ENCODE peak calls at places on chromosomes 1 and 21, in four cellular contexts. P is activated T-cell treated with anti-CD3 and anti-CD28 coated beads for 24 hours, X is SW480, C is T-helper 9 cell. D is an unnamed sample.

GRCh38 chr1:44628962-44629756 is 45.1 kb downstream of the TMEM53 start:
- DNase-seq in C (no peak), X (no peak), P (no peak), D (no peak)

GRCh38 chr1:63877816-63878215 is 104.0 kb downstream of the ROR1 start:
- DNase-seq in X (peak; percentile 65), C (no peak), P (no peak), D (no peak)

GRCh38 chr1:58249729-58250586 is 296.6 kb downstream of the OMA1 start:
- DNase-seq in X (no peak), P (no peak), C (no peak), D (no peak)

GRCh38 chr1:198186916-198187580 is 30.2 kb downstream of the NEK7 start:
- DNase-seq in P (no peak), X (no peak), C (no peak), D (no peak)

GRCh38 chr1:158496379-158496778 is 24.4 kb downstream of the OR10R2 start:
- DNase-seq in X (peak; percentile 8), C (no peak), P (no peak), D (no peak)

GRCh38 chr1:210568631-210569030 is 239.9 kb downstream of the HHAT start:
- DNase-seq in P (no peak), C (no peak), X (no peak), D (no peak)

GRCh38 chr1:29889776-29890175 is 653.5 kb downstream of the PTPRU start:
- DNase-seq in C (no peak), X (no peak), P (no peak), D (no peak)

GRCh38 chr1:44826375-44827196 is 16.5 kb downstream of the PTCH2 start:
- DNase-seq in C (no peak), P (no peak), X (no peak), D (no peak)

GRCh38 chr1:201252833-201253810 is 30.2 kb upstream of the PKP1 start:
- DNase-seq in X (no peak), P (no peak), C (no peak), D (peak; percentile 4)

GRCh38 chr1:224509881-224510280 is 75.3 kb upstream of the WDR26 start:
- DNase-seq in P (no peak), X (no peak), C (no peak), D (no peak)

GRCh38 chr1:21318714-21319159 is 28.5 kb upstream of the ECE1 start:
- DNase-seq in X (no peak), C (no peak), P (no peak), D (no peak)

GRCh38 chr1:220976390-220976789 is 97.1 kb downstream of the HLX start:
- DNase-seq in C (no peak), X (no peak), P (no peak), D (no peak)

GRCh38 chr1:214584805-214585766 is 17.9 kb upstream of the CENPF start:
- DNase-seq in C (no peak), P (no peak), X (peak; percentile 83), D (no peak)

GRCh38 chr1:183209533-183210158 is 23.6 kb downstream of the LAMC2 start:
- DNase-seq in X (peak; percentile 61), P (no peak), C (no peak), D (no peak)

GRCh38 chr1:33826711-33827110 is 37.2 kb upstream of the HMGB4 start:
- DNase-seq in C (no peak), P (no peak), X (no peak), D (no peak)

GRCh38 chr1:8800416-8800815 is 17.0 kb downstream of the RERE start:
- DNase-seq in P (no peak), X (no peak), C (no peak), D (no peak)

GRCh38 chr1:8083739-8084484 is 57.8 kb upstream of the ERRFI1 start:
- DNase-seq in X (no peak), C (no peak), P (no peak), D (no peak)

GRCh38 chr1:13628218-13628617 is 44.6 kb downstream of the PDPN start:
- DNase-seq in P (no peak), C (no peak), X (no peak), D (no peak)

GRCh38 chr21:17105972-17106371 is 406.9 kb upstream of the CXADR start:
- DNase-seq in C (no peak), P (no peak), X (no peak), D (no peak)

GRCh38 chr1:54324031-54324654 is 82.1 kb downstream of the SSBP3 start:
- DNase-seq in X (no peak), C (no peak), P (no peak), D (no peak)

GRCh38 chr1:153922076-153922837 is 515 bp downstream of the GATAD2B start:
- DNase-seq in X (peak; percentile 76), P (peak; percentile 56), C (peak; percentile 44), D (no peak)

GRCh38 chr1:160626560-160627342 is 20.1 kb downstream of the SLAMF1 start:
- DNase-seq in C (no peak), X (no peak), P (no peak), D (peak; percentile 10)

GRCh38 chr1:213987422-213987875 is 324 bp upstream of the PROX1 start:
- DNase-seq in X (no peak), C (no peak), P (no peak), D (no peak)

GRCh38 chr1:84540759-84541158 is 33.5 kb downstream of the CTBS start:
- DNase-seq in P (no peak), X (no peak), C (no peak), D (no peak)

GRCh38 chr1:166083887-166084286 is 82.9 kb downstream of the FAM78B start:
- DNase-seq in X (no peak), P (no peak), C (no peak), D (no peak)

GRCh38 chr1:174262747-174263241 is 103.5 kb downstream of the RABGAP1L start:
- DNase-seq in P (no peak), C (no peak), X (peak; percentile 63), D (no peak)

GRCh38 chr1:207316141-207316540 is 5.3 kb upstream of the CD55 start:
- DNase-seq in X (no peak), P (no peak), C (no peak), D (no peak)

GRCh38 chr1:198922638-198923430 is 284.0 kb downstream of the PTPRC start:
- DNase-seq in P (no peak), X (no peak), C (no peak), D (no peak)

GRCh38 chr1:202170726-202171125 is 10.3 kb upstream of the PTPN7 start:
- DNase-seq in C (no peak), P (no peak), X (no peak), D (no peak)

GRCh38 chr1:150017206-150017750 is 6.8 kb upstream of the OTUD7B start:
- DNase-seq in C (no peak), P (no peak), X (no peak), D (no peak)

GRCh38 chr1:77579547-77579946 is 102.9 kb downstream of the ZZZ3 start:
- DNase-seq in P (no peak), X (no peak), C (no peak), D (no peak)

GRCh38 chr1:160359559-160360226 is 7.2 kb upstream of the NHLH1 start:
- DNase-seq in P (no peak), X (no peak), C (no peak), D (no peak)

GRCh38 chr1:109846148-109846547 is 64.5 kb upstream of the CSF1 start:
- DNase-seq in X (no peak), C (no peak), P (no peak), D (no peak)

GRCh38 chr1:19504796-19505693 is 19.7 kb upstream of the CAPZB start:
- DNase-seq in X (no peak), C (no peak), P (no peak), D (no peak)

GRCh38 chr1:80441664-80442063 is 1359.1 kb upstream of the ADGRL2 start:
- DNase-seq in P (no peak), C (no peak), X (no peak), D (no peak)

GRCh38 chr1:234977891-234978396 is 150.7 kb downstream of the TOMM20 start:
- DNase-seq in C (peak; percentile 25), P (no peak), X (peak; percentile 98), D (no peak)

GRCh38 chr1:227447531-227447990 is 115.8 kb upstream of the ZNF678 start:
- DNase-seq in C (no peak), X (no peak), P (no peak), D (no peak)

GRCh38 chr1:57040831-57041230 is 75.0 kb upstream of the C8B start:
- DNase-seq in X (no peak), P (no peak), C (no peak), D (no peak)

GRCh38 chr1:220315070-220315839 is 43.0 kb upstream of the RAB3GAP2 start:
- DNase-seq in P (no peak), C (no peak), X (no peak), D (no peak)

D was measured in activated T-helper 2 cell treated with anti-CD3 and anti-CD28 coated beads, Interferon-gamma antibody, Interleukin-2, Interleukin-4, amounts not matched to agents 10 μg/mL and 5 μg/mL and 100 μg/mL, durations not matched to agents 14 hours and 24 hours and 36 hours.